ENCODE peak calls at places on chromosomes 16 and 17, in ten cellular contexts. A is CD8-positive, alpha-beta T cell; G is adrenal gland; H is neural crest cell; Q is dorsolateral prefrontal cortex; M is heart right ventricle; J is progenitor cell of endocrine pancreas; N is HFFc6; B is GM13977; W is WTC11. D is an unnamed sample.

GRCh38 chr16:85347213-85347591 is 234.9 kb upstream of the CIBAR2 start:
- DNase-seq in J (no peak), Q (no peak), N (no peak), B (no peak), M (no peak), W (peak), H (no peak), A (no peak), G (no peak), D (no peak)

GRCh38 chr16:28511031-28511430 is 4.4 kb upstream of the IL27 start:
- DNase-seq in M (no peak), H (no peak), B (no peak), J (no peak), G (no peak), Q (no peak), A (no peak), W (no peak), N (no peak), D (no peak)

GRCh38 chr17:78717431-78717980 is 64.6 kb downstream of the CYTH1 start:
- DNase-seq in G (peak), M (no peak), B (no peak), H (no peak), W (no peak), J (no peak), A (no peak), N (peak), Q (peak), D (no peak)

GRCh38 chr16:325375-326155 is 27.0 kb downstream of the AXIN1 start:
- DNase-seq in G (no peak), A (no peak), M (no peak), Q (no peak), N (no peak), B (no peak), J (no peak), W (no peak), H (no peak), D (no peak)

GRCh38 chr16:29023279-29024278 is 38.7 kb downstream of the LAT start:
- DNase-seq in H (no peak), B (no peak), A (peak), G (no peak), Q (no peak), N (no peak), M (no peak), W (no peak), J (no peak), D (no peak)

GRCh38 chr17:41308251-41308917 is 725 bp downstream of the KRTAP16-1 start:
- DNase-seq in A (peak), W (no peak), M (peak), H (no peak), J (no peak), G (no peak), N (no peak), B (no peak), Q (peak), D (no peak)

GRCh38 chr17:49557204-49558024 is 18.3 kb upstream of the NXPH3 start:
- DNase-seq in H (peak), Q (no peak), J (no peak), G (no peak), W (peak), A (no peak), N (peak), M (no peak), B (peak), D (peak)

GRCh38 chr16:84199861-84200260 is 8.9 kb downstream of the ADAD2 start:
- DNase-seq in W (no peak), A (no peak), B (no peak), N (no peak), Q (peak), M (no peak), G (peak), H (no peak), J (no peak), D (no peak)

GRCh38 chr17:80345841-80346497 is 69.0 kb upstream of the ENDOV start:
- DNase-seq in G (no peak), J (no peak), B (no peak), A (no peak), M (no peak), H (no peak), N (no peak), Q (no peak), W (no peak), D (no peak)

GRCh38 chr17:77755410-77755963 is 203.0 kb upstream of the TNRC6C start:
- DNase-seq in N (no peak), J (no peak), B (no peak), G (no peak), H (no peak), M (no peak), Q (peak), W (no peak), A (no peak), D (no peak)

GRCh38 chr16:31569360-31569717 is 41.6 kb downstream of the AHSP start:
- DNase-seq in Q (no peak), N (no peak), H (no peak), J (no peak), B (no peak), W (no peak), A (no peak), M (no peak), G (no peak), D (no peak)

GRCh38 chr17:32909787-32910369 is 18.1 kb upstream of the TMEM98 start:
- DNase-seq in G (peak), A (peak), Q (peak), J (peak), W (peak), B (peak), M (no peak), N (peak), H (peak), D (peak)

GRCh38 chr16:58339452-58339938 is 44.7 kb upstream of the PRSS54 start:
- DNase-seq in H (no peak), A (no peak), G (peak), J (no peak), Q (no peak), M (no peak), N (peak), B (no peak), W (peak), D (no peak)

GRCh38 chr17:33463887-33464286 is 170.8 kb upstream of the ASIC2 start:
- DNase-seq in B (no peak), Q (no peak), J (no peak), H (no peak), A (no peak), M (no peak), G (no peak), N (no peak), W (no peak), D (no peak)

GRCh38 chr16:17538942-17539341 is 68.2 kb upstream of the XYLT1 start:
- DNase-seq in J (no peak), H (no peak), W (no peak), M (no peak), G (no peak), A (no peak), Q (no peak), B (no peak), N (peak), D (no peak)

GRCh38 chr16:23171234-23171948 is 11.2 kb upstream of the SCNN1G start:
- DNase-seq in B (no peak), M (no peak), H (no peak), A (no peak), J (no peak), N (peak), Q (no peak), G (no peak), W (no peak), D (no peak)

GRCh38 chr16:49634235-49635008 is 221.5 kb downstream of the ZNF423 start:
- DNase-seq in G (no peak), J (no peak), Q (no peak), B (no peak), W (no peak), H (no peak), A (peak), N (no peak), M (no peak), D (no peak)

GRCh38 chr17:66472123-66472522 is 169.7 kb downstream of the PRKCA start:
- DNase-seq in J (no peak), H (no peak), A (no peak), Q (no peak), M (no peak), N (no peak), G (no peak), B (no peak), W (no peak), D (no peak)

GRCh38 chr16:67544329-67544841 is 15.8 kb downstream of the RIPOR1 start:
- DNase-seq in G (no peak), H (no peak), Q (no peak), W (no peak), J (no peak), N (no peak), M (no peak), A (no peak), B (no peak), D (no peak)

GRCh38 chr16:75044800-75045361 is 46.1 kb downstream of the ZNRF1 start:
- DNase-seq in A (no peak), N (peak), J (no peak), B (no peak), H (no peak), W (no peak), M (peak), G (no peak), Q (no peak), D (no peak)

GRCh38 chr17:9669551-9670008 is 24.3 kb downstream of the USP43 start:
- DNase-seq in B (no peak), A (no peak), H (no peak), J (no peak), M (no peak), Q (no peak), G (no peak), N (no peak), W (no peak), D (no peak)

GRCh38 chr16:23061669-23062068 is 87.6 kb downstream of the USP31 start:
- DNase-seq in N (peak), B (no peak), H (no peak), M (no peak), W (no peak), G (no peak), Q (no peak), A (no peak), J (no peak), D (no peak)

GRCh38 chr17:66508896-66509843 is 206.8 kb downstream of the PRKCA start:
- DNase-seq in N (peak), H (no peak), M (no peak), A (no peak), B (no peak), Q (no peak), W (no peak), J (no peak), G (peak), D (no peak)

DNA sequence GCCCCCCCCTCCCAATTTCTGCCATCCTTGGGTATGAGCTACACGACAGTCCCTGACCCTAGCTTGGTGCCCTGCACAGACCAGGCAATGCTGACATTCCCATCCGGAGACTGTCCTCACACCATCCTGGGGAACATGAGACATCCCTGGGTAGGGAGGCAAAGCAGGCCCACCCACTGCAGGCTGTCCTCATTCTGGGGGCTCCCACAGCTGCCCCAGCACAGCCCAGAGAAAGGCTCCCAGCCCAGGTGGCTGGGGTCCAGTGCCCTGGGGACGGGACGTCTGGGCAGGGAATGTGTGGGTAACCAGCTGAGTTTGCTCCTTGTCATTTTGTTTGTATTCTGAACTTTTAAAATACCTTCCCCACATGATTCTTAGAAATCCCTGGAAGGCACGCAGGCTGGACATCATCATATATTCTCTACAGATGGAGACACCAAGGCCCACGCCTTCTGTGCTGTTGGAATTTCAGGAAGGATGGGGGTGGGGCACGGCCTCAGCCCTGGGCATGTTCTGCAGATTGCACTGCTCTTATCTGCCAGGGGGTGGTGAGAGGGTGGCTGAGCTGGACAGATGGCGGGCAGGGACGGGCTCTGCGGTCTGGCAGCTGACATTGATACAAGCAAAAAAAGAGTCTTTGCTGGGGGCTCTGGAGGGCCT is 28.5 kb downstream of the LRRC75A start:
- DNase-seq in G (peak), H (no peak), J (no peak), N (peak), B (no peak), M (peak), W (no peak), A (no peak), Q (peak), D (no peak)
- TF ChIP-seq CTCF in G (peak), H (peak), J (peak), N (peak), B (no peak), M (peak), W (no peak), A (no peak), Q (no peak), D (no peak)

GRCh38 chr17:82297804-82298537 is 19.4 kb downstream of the CD7 start:
- DNase-seq in Q (peak), J (no peak), B (peak), N (peak), G (peak), A (peak), H (no peak), M (peak), W (no peak), D (peak)
- TF ChIP-seq CTCF in Q (no peak), J (no peak), B (peak), N (peak), G (no peak), A (no peak), H (no peak), M (no peak), W (no peak), D (no peak)

DNA sequence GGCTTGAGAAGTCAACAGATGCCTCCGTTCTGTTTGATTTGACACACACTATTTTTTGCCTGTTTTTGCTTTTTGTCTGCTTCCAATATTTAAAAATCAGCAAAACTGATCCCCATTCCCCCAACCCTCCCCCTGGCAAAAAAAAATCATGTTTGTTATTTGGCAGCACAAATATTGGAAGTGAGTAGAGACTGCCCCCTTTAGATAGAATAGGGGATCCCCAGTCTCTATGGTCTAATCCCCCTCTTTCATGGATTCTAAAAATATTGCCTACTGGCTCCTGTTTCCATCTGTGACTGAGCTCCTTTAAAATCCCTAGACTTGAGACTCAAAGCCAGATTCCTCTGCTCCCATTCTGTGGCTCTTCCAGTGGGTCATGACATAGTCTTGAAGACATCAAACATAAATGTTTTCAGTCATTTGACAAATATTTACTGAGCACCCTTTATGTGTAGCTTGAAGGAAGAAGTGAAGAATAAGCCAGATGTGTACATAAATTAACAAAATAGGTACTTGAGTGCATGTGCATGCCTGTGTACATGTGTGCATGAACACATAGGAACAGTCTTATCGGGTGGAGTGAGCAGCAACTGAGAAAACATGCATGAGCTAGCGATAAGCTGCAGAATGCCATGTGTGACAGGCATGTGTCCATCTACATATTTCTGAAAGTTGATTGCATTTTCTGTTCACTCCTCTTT is 101.2 kb downstream of the SALL1 start:
- DNase-seq in M (no peak), W (no peak), H (no peak), N (no peak), Q (no peak), G (no peak), B (no peak), A (no peak), J (no peak), D (no peak)
- TF ChIP-seq CTCF in M (no peak), W (no peak), H (no peak), N (no peak), Q (no peak), G (no peak), B (no peak), A (no peak), J (peak), D (no peak)

DNA sequence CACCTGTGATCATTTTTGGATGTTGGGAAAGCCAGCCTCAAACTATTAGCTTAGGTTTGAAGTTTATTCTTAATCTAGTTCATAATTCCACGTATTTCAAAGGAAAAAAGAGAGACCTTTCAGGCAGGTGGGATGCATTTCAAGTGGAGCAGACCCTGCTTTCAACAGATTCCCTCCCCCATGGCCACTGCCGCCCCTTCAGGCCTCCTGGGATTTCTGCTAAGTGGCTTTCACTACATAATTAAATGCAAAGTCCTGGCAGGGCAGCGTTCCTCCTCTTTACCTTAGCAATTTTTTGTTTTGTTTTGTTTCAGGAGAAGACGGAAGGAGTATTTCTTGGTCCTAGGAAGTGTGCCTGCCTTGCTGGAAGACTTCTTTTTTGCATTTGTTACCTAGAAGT is 36.6 kb downstream of the MAF start:
- DNase-seq in M (no peak), G (no peak), J (no peak), B (no peak), W (peak), N (no peak), Q (no peak), A (no peak), H (no peak), D (no peak)
- TF ChIP-seq CTCF in M (no peak), G (no peak), J (no peak), B (no peak), W (no peak), N (no peak), Q (no peak), A (no peak), H (no peak), D (no peak)